ENCODE peak calls at places on chromosome 17, in ten cellular contexts. M is transverse colon, E is stomach, X is esophagus muscularis mucosa, U is HCT116, R is spleen, H is upper lobe of left lung, P is GM23338, Z is GM12878, Y is Panc1. V is an unnamed sample.
A peak's percentile ranks its signal among the peaks of the same experiment; 100 is the strongest.

GRCh38 chr17:2174471-2175293 is 119.8 kb downstream of the HIC1 start:
- DNase-seq in R (peak; percentile 84), U (no peak), E (no peak), M (peak; percentile 25), Z (no peak), H (peak; percentile 50), X (no peak), Y (no peak), P (peak; percentile 27), V (peak; percentile 87)

GRCh38 chr17:76359375-76359774 is 5.7 kb upstream of the PRPSAP1 start:
- DNase-seq in Y (no peak), R (no peak), X (no peak), H (no peak), U (no peak), E (no peak), Z (no peak), M (no peak), P (no peak), V (no peak)

GRCh38 chr17:12983986-12984932 is 33.6 kb downstream of the ELAC2 start:
- DNase-seq in Y (no peak), H (no peak), Z (no peak), P (no peak), X (no peak), E (no peak), U (no peak), M (peak; percentile 19), R (peak; percentile 44), V (peak; percentile 91)

GRCh38 chr17:82121660-82122629 is 23.9 kb upstream of the FASN start:
- DNase-seq in M (no peak), P (no peak), H (peak; percentile 60), Z (no peak), R (no peak), X (no peak), Y (no peak), E (no peak), U (no peak), V (no peak)

GRCh38 chr17:61284746-61285145 is 114.9 kb upstream of the TBX2 start:
- DNase-seq in X (no peak), E (no peak), M (no peak), U (no peak), R (no peak), Z (no peak), P (no peak), Y (no peak), H (no peak), V (no peak)

GRCh38 chr17:81429813-81430510 is 34.7 kb downstream of the BAHCC1 start:
- DNase-seq in X (no peak), H (peak; percentile 85), M (no peak), Y (no peak), R (no peak), E (no peak), U (no peak), Z (no peak), P (no peak), V (no peak)

GRCh38 chr17:57567278-57567677 is 177.8 kb downstream of the CCDC182 start:
- DNase-seq in R (no peak), E (no peak), U (no peak), M (no peak), P (no peak), Z (no peak), H (no peak), Y (no peak), X (no peak), V (no peak)

GRCh38 chr17:67211742-67212141 is 33.3 kb downstream of the HELZ start:
- DNase-seq in H (no peak), X (no peak), P (no peak), E (no peak), M (no peak), R (no peak), U (no peak), Z (no peak), Y (no peak), V (no peak)

DNA sequence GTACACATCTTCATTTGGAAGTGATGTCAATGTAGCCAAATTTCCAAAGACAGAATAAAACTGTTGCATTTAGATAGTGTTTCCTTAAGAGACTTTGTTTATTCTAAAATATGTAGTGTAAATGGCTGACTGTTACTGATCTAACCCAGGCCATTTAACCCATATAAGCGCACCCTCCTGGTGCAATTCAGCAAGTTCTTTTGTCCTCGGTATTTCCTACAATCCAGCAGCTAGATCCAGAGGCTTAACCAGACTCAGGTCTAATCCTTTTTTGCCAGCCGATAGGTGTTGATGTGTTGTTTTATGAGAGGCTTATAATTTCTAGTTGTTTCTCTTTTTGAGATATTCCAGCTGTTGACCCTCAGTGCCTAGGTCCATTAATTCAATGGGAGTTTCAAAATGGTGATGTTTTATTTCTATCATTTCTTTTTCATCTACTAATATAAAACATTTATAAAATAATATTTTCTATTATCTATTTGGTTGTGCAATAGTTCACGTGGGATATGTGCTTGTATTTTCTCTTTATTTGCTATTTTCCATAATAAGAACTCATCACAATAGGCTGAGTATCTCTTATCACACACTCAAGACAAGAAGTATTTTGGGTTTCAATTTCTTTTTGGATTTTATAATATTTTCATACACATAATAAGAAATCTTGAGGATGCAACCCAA is 14.5 kb downstream of the ABCA9 start:
- DNase-seq in E (no peak), Z (no peak), M (no peak), Y (no peak), X (no peak), H (no peak), R (no peak), U (no peak), P (peak; percentile 32), V (no peak)
- H3K4me3 ChIP-seq in E (no peak overlapping the region), Z (no peak overlapping the region), M (no peak overlapping the region), Y (no peak overlapping the region), X (no peak overlapping the region), H (no peak overlapping the region), R (no peak overlapping the region), U (no peak overlapping the region), P (no peak overlapping the region), V (no peak overlapping the region)

GRCh38 chr17:40550608-40551007 is 14.7 kb downstream of the CCR7 start:
- DNase-seq in Y (no peak), E (peak; percentile 25), R (peak; percentile 49), P (no peak), M (peak; percentile 21), Z (no peak), H (no peak), X (peak; percentile 88), U (no peak), V (peak; percentile 88)

GRCh38 chr17:40551091-40551873 is 14.0 kb downstream of the CCR7 start:
- DNase-seq in H (no peak), M (peak; percentile 54), X (peak; percentile 95), P (no peak), Y (peak; percentile 38), Z (no peak), E (peak; percentile 41), R (peak; percentile 69), U (no peak), V (peak; percentile 95)

GRCh38 chr17:40553694-40554534 is 11.4 kb downstream of the CCR7 start:
- DNase-seq in Y (no peak), Z (no peak), R (peak; percentile 85), U (no peak), H (peak; percentile 46), M (no peak), X (peak; percentile 91), E (peak; percentile 25), P (no peak), V (peak; percentile 89)

GRCh38 chr17:40552806-40553693 is 12.2 kb downstream of the CCR7 start:
- DNase-seq in M (no peak), U (no peak), X (peak; percentile 90), R (peak; percentile 71), P (no peak), Z (no peak), Y (no peak), H (no peak), E (peak; percentile 20), V (peak; percentile 65)

DNA sequence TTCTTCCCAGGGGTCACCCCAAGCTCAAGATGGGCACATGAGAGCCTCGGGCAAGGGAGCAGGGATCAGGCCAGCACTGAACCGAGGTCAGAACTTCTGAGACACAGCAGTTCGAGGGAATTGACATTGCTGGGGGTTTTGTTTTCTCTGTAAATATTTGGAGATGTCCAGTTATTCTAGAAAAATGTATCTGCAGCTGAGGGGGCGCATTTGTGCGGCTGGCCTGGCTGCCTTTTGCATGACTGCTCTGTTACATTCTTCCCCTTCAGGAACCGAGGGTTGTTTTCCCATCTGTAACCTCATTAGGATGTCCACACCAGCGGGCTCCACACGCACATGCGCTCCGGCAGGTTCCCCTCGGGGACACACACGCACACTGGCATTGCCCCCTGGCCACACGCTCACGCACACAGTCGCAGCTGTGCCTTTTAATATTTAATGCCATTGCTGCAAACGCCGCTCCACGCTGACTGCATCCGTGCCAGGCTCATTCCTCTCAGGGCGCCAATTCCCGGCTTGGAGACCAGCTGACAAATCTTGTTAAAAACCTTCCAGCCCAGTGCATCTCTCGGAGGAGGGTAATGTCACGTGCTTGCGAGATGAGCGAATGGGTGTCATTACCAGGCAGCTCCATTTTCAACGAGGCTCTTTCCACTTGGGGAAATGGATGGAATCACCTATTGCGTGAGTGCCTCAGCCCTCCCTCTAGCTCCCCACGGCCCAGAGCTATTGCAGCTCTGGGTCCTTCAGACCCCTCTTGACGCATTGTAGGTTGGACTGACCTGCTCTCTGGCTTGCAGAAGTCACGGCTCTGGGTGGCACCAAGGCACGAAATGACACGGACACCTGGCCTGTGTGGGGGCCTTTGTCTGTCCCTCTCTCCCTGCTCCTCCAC is 13.2 kb downstream of the CCR7 start:
- DNase-seq in Z (no peak), X (peak; percentile 91), R (peak; percentile 68), H (peak; percentile 79), U (no peak), M (peak; percentile 21), P (no peak), Y (peak; percentile 48), E (peak; percentile 29), V (peak; percentile 86)
- TF ChIP-seq POLR2AphosphoS5 in Z (peak; percentile 66), X (no peak), R (peak; percentile 88), H (no peak), U (no peak), M (no peak), P (no peak), Y (no peak), E (peak; percentile 40), V (peak; percentile 76)

GRCh38 chr17:49971848-49972485 is 3.0 kb downstream of the DLX4 start:
- DNase-seq in M (no peak), P (peak; percentile 52), X (no peak), H (peak; percentile 83), Z (no peak), U (no peak), E (no peak), R (no peak), Y (no peak), V (no peak)

GRCh38 chr17:49973271-49973615 is 4.3 kb downstream of the DLX4 start:
- DNase-seq in Y (no peak), M (no peak), E (no peak), P (no peak), H (no peak), X (no peak), Z (no peak), U (no peak), R (no peak), V (no peak)

GRCh38 chr17:49970498-49970897 is 1.5 kb downstream of the DLX4 start:
- DNase-seq in H (no peak), R (no peak), Z (no peak), X (no peak), M (no peak), U (no peak), P (no peak), Y (no peak), E (no peak), V (no peak)

GRCh38 chr17:49971199-49971847 is 2.3 kb downstream of the DLX4 start:
- DNase-seq in Y (no peak), Z (no peak), X (no peak), M (no peak), U (no peak), H (no peak), R (no peak), P (peak; percentile 35), E (no peak), V (no peak)

DNA sequence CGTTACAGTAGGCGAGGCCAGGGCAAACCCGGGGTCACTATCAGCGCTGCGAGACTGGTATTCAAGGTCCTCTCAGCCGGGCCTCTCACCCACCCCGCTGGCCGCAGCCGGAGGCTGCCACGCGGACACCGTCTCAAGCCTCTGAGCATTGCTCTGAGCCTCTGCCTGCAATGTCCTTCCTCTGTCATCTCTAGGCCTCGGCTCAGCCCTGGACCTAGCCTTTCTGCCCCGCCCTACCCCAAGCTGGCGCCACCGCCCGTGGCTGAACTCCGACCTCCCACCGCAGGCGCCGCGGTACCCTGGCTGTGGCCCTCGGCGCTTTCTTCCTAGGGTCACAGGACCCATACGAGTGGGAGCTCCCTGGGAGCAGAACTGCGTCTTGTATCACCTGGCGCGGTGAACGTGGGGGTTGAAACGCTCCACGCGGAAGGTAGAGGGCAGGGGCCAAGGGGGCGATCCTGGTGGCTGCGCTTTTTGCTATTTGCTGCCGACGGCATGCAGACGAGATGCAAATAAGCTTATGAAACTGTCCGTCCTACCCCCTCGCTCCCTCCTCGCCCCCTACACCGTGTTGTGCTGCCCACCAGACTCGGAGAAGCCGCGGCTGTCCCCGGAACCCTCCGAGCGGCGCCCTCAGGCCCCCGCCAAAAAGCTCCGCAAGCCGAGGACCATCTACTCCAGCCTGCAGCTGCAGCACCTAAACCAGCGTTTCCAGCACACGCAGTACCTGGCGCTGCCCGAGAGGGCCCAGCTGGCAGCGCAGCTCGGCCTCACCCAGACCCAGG is 3.7 kb downstream of the DLX4 start:
- DNase-seq in H (peak; percentile 82), X (no peak), M (no peak), R (no peak), Y (no peak), P (peak; percentile 67), Z (no peak), U (no peak), E (no peak), V (no peak)
- H3K4me3 ChIP-seq in H (no peak overlapping the region), X (no peak overlapping the region), M (no peak overlapping the region), R (peak overlapping the region; percentile 19), Y (no peak overlapping the region), P (peak overlapping the region; percentile 47), Z (no peak overlapping the region), U (no peak overlapping the region), E (peak overlapping the region; percentile 19), V (no peak overlapping the region)

DNA sequence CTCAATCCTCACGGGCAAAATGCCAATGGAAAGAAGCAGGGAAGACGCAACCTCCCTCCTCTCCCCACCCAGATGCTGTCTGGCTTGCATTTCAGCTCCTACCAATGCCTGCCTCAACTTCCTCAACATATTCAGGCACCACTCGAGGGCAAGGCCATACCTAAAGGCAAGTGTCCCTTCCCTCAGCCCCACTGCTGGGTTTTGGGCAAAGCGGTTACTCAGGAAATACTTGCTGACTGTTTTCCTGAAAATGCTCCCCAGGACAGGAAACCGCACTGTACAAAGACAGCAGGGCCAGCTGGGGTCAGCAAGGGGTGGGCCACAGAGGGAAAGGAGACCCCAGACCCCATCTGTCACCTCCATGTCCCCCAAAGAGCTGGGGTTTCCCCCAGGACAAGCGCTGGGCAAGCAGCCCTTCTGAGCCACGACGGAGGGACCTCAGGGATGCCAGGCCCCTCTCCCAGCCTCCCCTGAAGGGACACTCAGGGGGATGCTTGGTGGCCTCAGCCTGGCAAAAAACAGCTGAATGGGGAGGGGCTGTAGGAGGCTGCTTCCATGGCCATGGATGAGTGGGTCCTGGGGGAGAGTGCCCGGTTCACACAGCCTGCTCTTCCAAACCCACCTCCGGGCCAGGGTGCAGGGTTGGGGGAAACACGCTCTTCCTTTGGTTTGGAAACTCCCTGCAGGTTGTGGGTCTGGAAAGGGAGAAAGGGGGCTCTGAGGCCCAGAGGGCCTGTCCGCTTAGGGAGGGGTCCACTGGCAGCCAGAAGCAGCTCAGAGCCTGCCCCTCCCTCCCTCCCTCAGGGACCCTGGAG is 47.9 kb upstream of the DOC2B start:
- DNase-seq in Y (no peak), U (no peak), M (peak; percentile 2), E (no peak), Z (no peak), X (no peak), R (peak; percentile 47), P (no peak), H (no peak), V (peak; percentile 58)
- TF ChIP-seq POLR2AphosphoS5 in Y (no peak), U (no peak), M (no peak), E (no peak), Z (no peak), X (no peak), R (no peak), P (no peak), H (no peak), V (no peak)

V was measured in sigmoid colon.